ENCODE peak calls at places on chromosomes 5 and 9, in nine cellular contexts. O, E, Y, J, R, L, N, I and Q are unnamed samples.

GRCh38 chr9:113993838-113994540 is 84.1 kb downstream of the AMBP start:
- DNase-seq in O (peak), E (peak), Y (peak), J (peak), R (peak), L (peak), N (peak), I (peak), Q (no peak)

GRCh38 chr5:56060276-56061110 is 65.7 kb upstream of the IL6ST start:
- DNase-seq in O (no peak), E (no peak), Y (no peak), J (no peak), R (no peak), L (no peak), N (no peak), I (no peak), Q (no peak)

GRCh38 chr9:23160952-23161469 is 665.0 kb downstream of the ELAVL2 start:
- DNase-seq in O (no peak), E (no peak), Y (no peak), J (no peak), R (no peak), L (no peak), N (no peak), I (no peak), Q (no peak)

GRCh38 chr5:31096238-31096865 is 97.1 kb upstream of the CDH6 start:
- DNase-seq in O (no peak), E (peak), Y (peak), J (no peak), R (peak), L (no peak), N (peak), I (no peak), Q (no peak)

GRCh38 chr5:160657622-160658458 is 194.2 kb downstream of the ATP10B start:
- DNase-seq in O (no peak), E (no peak), Y (no peak), J (no peak), R (no peak), L (no peak), N (no peak), I (peak), Q (no peak)

GRCh38 chr5:55540525-55540924 is 5.8 kb upstream of the PLPP1 start:
- DNase-seq in O (no peak), E (no peak), Y (no peak), J (no peak), R (no peak), L (no peak), N (no peak), I (no peak), Q (no peak)

GRCh38 chr5:168401880-168402279 is 84.4 kb upstream of the RARS1 start:
- DNase-seq in O (no peak), E (no peak), Y (no peak), J (no peak), R (no peak), L (no peak), N (no peak), I (no peak), Q (peak)

GRCh38 chr5:95969646-95970358 is 8.2 kb upstream of the ELL2 start:
- DNase-seq in O (no peak), E (peak), Y (peak), J (no peak), R (peak), L (no peak), N (peak), I (no peak), Q (no peak)

GRCh38 chr9:21624675-21625477 is 142.8 kb upstream of the IFNE start:
- DNase-seq in O (no peak), E (no peak), Y (no peak), J (no peak), R (no peak), L (no peak), N (peak), I (no peak), Q (no peak)

GRCh38 chr9:31958572-31958971 is 425.9 kb upstream of the ACO1 start:
- DNase-seq in O (no peak), E (no peak), Y (no peak), J (no peak), R (no peak), L (no peak), N (no peak), I (no peak), Q (no peak)

GRCh38 chr9:114092336-114092735 is 6.8 kb downstream of the KIF12 start:
- DNase-seq in O (peak), E (no peak), Y (no peak), J (no peak), R (no peak), L (peak), N (no peak), I (no peak), Q (no peak)

GRCh38 chr9:91905958-91906585 is 44.0 kb downstream of the ROR2 start:
- DNase-seq in O (no peak), E (no peak), Y (no peak), J (no peak), R (no peak), L (no peak), N (no peak), I (no peak), Q (no peak)

GRCh38 chr9:91777437-91777836 is 172.6 kb downstream of the ROR2 start:
- DNase-seq in O (no peak), E (peak), Y (peak), J (no peak), R (peak), L (no peak), N (peak), I (peak), Q (no peak)

GRCh38 chr5:57066921-57067914 is 106.6 kb upstream of the GPBP1 start:
- DNase-seq in O (no peak), E (no peak), Y (peak), J (no peak), R (peak), L (no peak), N (peak), I (no peak), Q (no peak)

GRCh38 chr5:140869555-140869886 is 764 bp downstream of the PCDHA11 start:
- DNase-seq in O (no peak), E (no peak), Y (no peak), J (no peak), R (no peak), L (no peak), N (no peak), I (no peak), Q (no peak)

GRCh38 chr5:140870221-140871201 is 1.8 kb downstream of the PCDHA11 start:
- DNase-seq in O (no peak), E (no peak), Y (no peak), J (peak), R (no peak), L (no peak), N (no peak), I (no peak), Q (no peak)

GRCh38 chr5:140868721-140869554 is at the start of gene PCDHA11:
- DNase-seq in O (no peak), E (peak), Y (no peak), J (no peak), R (no peak), L (no peak), N (no peak), I (no peak), Q (no peak)
- TF ChIP-seq CTCF in O (peak), E (no peak), Y (no peak), J (no peak), R (no peak), L (no peak), N (no peak), I (no peak), Q (no peak)

GRCh38 chr5:127404190-127404589 is 113.2 kb upstream of the PRRC1 start:
- DNase-seq in O (no peak), E (no peak), Y (no peak), J (no peak), R (no peak), L (no peak), N (no peak), I (no peak), Q (no peak)

GRCh38 chr5:127399068-127399467 is 108.5 kb downstream of the MEGF10 start:
- DNase-seq in O (no peak), E (no peak), Y (no peak), J (no peak), R (no peak), L (no peak), N (no peak), I (no peak), Q (no peak)

GRCh38 chr5:127400524-127400923 is 109.9 kb downstream of the MEGF10 start:
- DNase-seq in O (no peak), E (no peak), Y (no peak), J (no peak), R (no peak), L (no peak), N (no peak), I (no peak), Q (no peak)

GRCh38 chr5:127398508-127398907 is 107.9 kb downstream of the MEGF10 start:
- DNase-seq in O (no peak), E (no peak), Y (no peak), J (no peak), R (no peak), L (no peak), N (no peak), I (no peak), Q (no peak)

GRCh38 chr5:127400946-127401670 is 110.5 kb downstream of the MEGF10 start:
- DNase-seq in O (no peak), E (no peak), Y (no peak), J (no peak), R (no peak), L (no peak), N (peak), I (no peak), Q (no peak)
- H3K4me3 ChIP-seq in O (no peak), E (no peak), Y (no peak), J (no peak), R (no peak), L (no peak), N (no peak), I (no peak), Q (no peak)

GRCh38 chr5:150658699-150659265 is 2.3 kb upstream of the MYOZ3 start:
- DNase-seq in O (peak), E (no peak), Y (no peak), J (peak), R (no peak), L (peak), N (no peak), I (no peak), Q (no peak)
- TF ChIP-seq CTCF in O (no peak), E (no peak), Y (no peak), J (no peak), R (no peak), L (no peak), N (no peak), I (no peak), Q (no peak)

GRCh38 chr9:89779816-89780215 is 175.0 kb downstream of the GADD45G start:
- DNase-seq in O (no peak), E (no peak), Y (no peak), J (no peak), R (no peak), L (no peak), N (no peak), I (no peak), Q (no peak)

GRCh38 chr9:89776795-89777194 is 172.0 kb downstream of the GADD45G start:
- DNase-seq in O (no peak), E (no peak), Y (no peak), J (no peak), R (no peak), L (no peak), N (no peak), I (no peak), Q (no peak)

GRCh38 chr9:89779416-89779815 is 174.6 kb downstream of the GADD45G start:
- DNase-seq in O (no peak), E (no peak), Y (no peak), J (no peak), R (no peak), L (no peak), N (no peak), I (no peak), Q (no peak)

GRCh38 chr9:89777544-89777943 is 172.7 kb downstream of the GADD45G start:
- DNase-seq in O (no peak), E (no peak), Y (no peak), J (no peak), R (no peak), L (no peak), N (no peak), I (no peak), Q (no peak)

DNA sequence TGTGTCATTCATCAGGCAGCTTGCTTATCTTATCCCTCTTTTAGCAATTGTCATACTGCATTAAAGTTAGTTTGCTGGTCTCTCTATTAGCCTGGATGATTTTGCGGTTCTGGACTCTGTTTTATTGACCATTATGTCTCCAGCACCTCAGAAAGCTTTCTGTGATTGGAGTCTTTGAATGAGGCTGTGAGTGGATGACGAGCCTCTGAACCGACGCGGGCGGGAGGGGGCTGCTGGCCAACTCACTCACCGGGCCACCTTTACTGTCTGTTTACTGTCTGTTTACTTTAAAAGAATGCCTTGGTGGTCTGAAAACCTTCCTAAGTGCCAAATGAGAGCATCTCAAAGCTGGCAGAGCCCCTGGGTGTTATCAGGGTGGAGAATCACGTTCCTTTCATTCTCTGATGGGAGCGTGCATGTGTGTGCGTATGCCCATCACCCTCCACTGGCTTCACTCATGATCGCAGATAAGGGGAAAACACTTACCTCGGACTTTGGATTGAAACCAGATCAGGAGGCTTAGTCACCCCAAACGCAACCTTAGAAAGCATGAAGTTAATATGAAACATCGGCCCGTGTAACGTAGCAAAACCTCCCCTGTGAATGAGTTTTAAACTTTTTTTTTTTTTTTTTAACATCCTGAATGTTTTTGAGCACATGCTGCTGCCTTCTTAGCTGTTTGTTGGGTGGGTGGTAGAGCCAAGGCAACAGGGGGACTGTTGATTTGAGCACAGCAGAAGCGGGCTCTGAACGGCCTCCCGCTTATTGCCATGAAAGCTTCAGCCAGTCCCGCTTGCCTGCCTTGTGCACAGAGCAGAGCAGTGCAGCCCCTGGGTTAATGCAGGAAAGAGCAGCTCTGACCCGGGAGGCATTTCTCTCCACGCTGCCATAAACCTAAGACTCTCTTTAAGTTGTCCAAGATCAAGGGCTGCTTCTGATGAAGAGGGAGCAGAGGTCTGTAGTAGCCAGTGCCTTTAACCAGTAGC is 173.6 kb downstream of the GADD45G start:
- DNase-seq in O (no peak), E (no peak), Y (no peak), J (no peak), R (no peak), L (no peak), N (no peak), I (no peak), Q (no peak)
- H3K4me3 ChIP-seq in O (no peak), E (no peak), Y (no peak), J (no peak), R (no peak), L (no peak), N (no peak), I (no peak), Q (no peak)

GRCh38 chr5:41435276-41435675 is 75.1 kb downstream of the PLCXD3 start:
- DNase-seq in O (no peak), E (no peak), Y (no peak), J (peak), R (no peak), L (no peak), N (no peak), I (no peak), Q (no peak)

GRCh38 chr5:41432481-41433253 is 77.7 kb downstream of the PLCXD3 start:
- DNase-seq in O (no peak), E (no peak), Y (no peak), J (peak), R (no peak), L (no peak), N (no peak), I (no peak), Q (no peak)

DNA sequence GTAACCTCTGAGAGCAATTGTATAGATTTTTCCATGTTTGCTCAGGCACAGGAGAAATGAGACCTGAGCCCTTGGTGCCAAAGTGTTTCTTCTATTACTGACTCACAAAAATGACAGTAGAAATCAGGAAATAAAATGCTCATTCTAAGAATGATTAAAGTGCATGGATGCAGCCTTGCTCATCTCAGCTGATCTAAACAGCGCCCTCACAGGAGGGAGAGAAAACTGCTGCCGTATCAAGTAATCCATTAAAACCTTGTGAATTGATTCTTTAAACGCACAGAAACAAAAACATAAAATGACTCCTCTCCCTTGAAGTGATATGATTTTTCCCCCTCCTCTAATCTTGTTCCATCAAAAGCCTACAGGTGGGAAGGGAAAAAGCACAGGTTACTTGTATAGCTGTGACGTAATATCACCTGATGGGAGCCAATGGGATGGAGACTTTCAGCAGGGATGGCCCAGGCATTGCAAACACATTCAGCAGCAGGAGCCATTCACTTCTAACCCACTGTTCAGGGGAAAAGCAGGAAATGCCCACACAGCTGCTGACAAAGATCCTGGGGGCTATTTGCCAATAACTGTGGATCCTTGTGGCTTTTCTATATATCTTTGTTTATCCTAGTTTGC is 76.7 kb downstream of the PLCXD3 start:
- DNase-seq in O (no peak), E (no peak), Y (peak), J (no peak), R (no peak), L (no peak), N (peak), I (no peak), Q (no peak)
- TF ChIP-seq CTCF in O (peak), E (peak), Y (peak), J (no peak), R (peak), L (no peak), N (peak), I (peak), Q (peak)

DNA sequence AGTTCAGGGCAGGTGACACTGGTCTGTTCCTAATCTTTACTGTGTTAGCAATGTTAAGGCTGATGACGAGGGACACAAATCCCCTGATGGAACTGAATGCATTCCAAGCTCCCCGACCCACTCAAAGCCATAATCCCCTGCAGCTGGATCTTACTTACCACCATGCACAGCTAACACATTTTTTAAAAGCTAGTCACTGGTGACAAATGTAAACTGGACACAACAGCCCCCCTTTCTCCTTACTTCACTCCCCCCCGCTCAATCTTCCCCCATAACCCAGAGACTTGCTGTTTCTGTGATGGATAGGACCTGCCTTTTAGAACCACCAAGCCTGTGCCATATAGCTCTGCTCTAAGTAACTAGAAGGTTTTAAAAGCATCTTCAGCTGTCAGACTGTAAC is 44.5 kb downstream of the BNC2 start:
- DNase-seq in O (no peak), E (peak), Y (peak), J (no peak), R (peak), L (no peak), N (peak), I (no peak), Q (no peak)
- H3K4me3 ChIP-seq in O (no peak), E (no peak), Y (no peak), J (no peak), R (no peak), L (no peak), N (no peak), I (no peak), Q (no peak)